ENCODE peak calls at places on chromosomes 12 and 14, in eight cellular contexts. One of them, this sample, is unnamed.

GRCh38 chr12:24714237-24714636 is 234.7 kb downstream of the BCAT1 start:
- DNase-seq in IMR-90: no peak
- DNase-seq in fibroblast of lung: no peak
- DNase-seq in astrocyte: no peak
- DNase-seq in mammary epithelial cell: no peak
- DNase-seq in HepG2: no peak
- DNase-seq in SK-N-SH: no peak
- DNase-seq in endodermal cell: no peak
- DNase-seq in this sample: no peak

GRCh38 chr12:121288158-121288848 is 8.2 kb downstream of the CAMKK2 start:
- DNase-seq in IMR-90: no peak
- DNase-seq in fibroblast of lung: no peak
- DNase-seq in astrocyte: no peak
- DNase-seq in mammary epithelial cell: no peak
- DNase-seq in HepG2: no peak
- DNase-seq in SK-N-SH: no peak
- DNase-seq in endodermal cell: peak
- DNase-seq in this sample: peak

GRCh38 chr12:92608418-92609091 is 94.2 kb upstream of the PLEKHG7 start:
- DNase-seq in IMR-90: peak
- DNase-seq in fibroblast of lung: peak
- DNase-seq in astrocyte: peak
- DNase-seq in mammary epithelial cell: peak
- DNase-seq in HepG2: peak
- DNase-seq in SK-N-SH: peak
- DNase-seq in endodermal cell: no peak
- DNase-seq in this sample: no peak

GRCh38 chr12:111673503-111673902 is 12.3 kb downstream of the BRAP start:
- DNase-seq in IMR-90: peak
- DNase-seq in fibroblast of lung: no peak
- DNase-seq in astrocyte: no peak
- DNase-seq in mammary epithelial cell: no peak
- DNase-seq in HepG2: peak
- DNase-seq in SK-N-SH: peak
- DNase-seq in endodermal cell: no peak
- DNase-seq in this sample: no peak

GRCh38 chr12:18998343-18999270 is 130.9 kb upstream of the PLEKHA5 start:
- DNase-seq in IMR-90: peak
- DNase-seq in fibroblast of lung: peak
- DNase-seq in astrocyte: peak
- DNase-seq in mammary epithelial cell: peak
- DNase-seq in HepG2: no peak
- DNase-seq in SK-N-SH: peak
- DNase-seq in endodermal cell: no peak
- DNase-seq in this sample: no peak

GRCh38 chr12:4106617-4107016 is 166.9 kb upstream of the CCND2 start:
- DNase-seq in IMR-90: no peak
- DNase-seq in fibroblast of lung: no peak
- DNase-seq in astrocyte: no peak
- DNase-seq in mammary epithelial cell: no peak
- DNase-seq in HepG2: no peak
- DNase-seq in SK-N-SH: no peak
- DNase-seq in endodermal cell: no peak
- DNase-seq in this sample: no peak

GRCh38 chr12:14187966-14188365 is 177.5 kb upstream of the ATF7IP start:
- DNase-seq in IMR-90: no peak
- DNase-seq in fibroblast of lung: no peak
- DNase-seq in astrocyte: no peak
- DNase-seq in mammary epithelial cell: no peak
- DNase-seq in HepG2: no peak
- DNase-seq in SK-N-SH: no peak
- DNase-seq in endodermal cell: no peak
- DNase-seq in this sample: no peak

GRCh38 chr14:103115845-103116572 is 7.3 kb upstream of the TNFAIP2 start:
- DNase-seq in IMR-90: peak
- DNase-seq in fibroblast of lung: peak
- DNase-seq in astrocyte: peak
- DNase-seq in mammary epithelial cell: peak
- DNase-seq in HepG2: no peak
- DNase-seq in SK-N-SH: no peak
- DNase-seq in endodermal cell: no peak
- DNase-seq in this sample: no peak

GRCh38 chr12:18942669-18943068 is 186.9 kb upstream of the PLEKHA5 start:
- DNase-seq in IMR-90: no peak
- DNase-seq in fibroblast of lung: no peak
- DNase-seq in astrocyte: no peak
- DNase-seq in mammary epithelial cell: no peak
- DNase-seq in HepG2: no peak
- DNase-seq in SK-N-SH: no peak
- DNase-seq in endodermal cell: no peak
- DNase-seq in this sample: no peak

GRCh38 chr12:34397591-34398365 is 375.5 kb downstream of the ALG10 start:
- DNase-seq in IMR-90: no peak
- DNase-seq in fibroblast of lung: no peak
- DNase-seq in astrocyte: no peak
- DNase-seq in mammary epithelial cell: no peak
- DNase-seq in HepG2: no peak
- DNase-seq in SK-N-SH: peak
- DNase-seq in endodermal cell: peak
- DNase-seq in this sample: peak

GRCh38 chr14:32472512-32473472 is 143.7 kb downstream of the AKAP6 start:
- DNase-seq in IMR-90: peak
- DNase-seq in fibroblast of lung: peak
- DNase-seq in astrocyte: peak
- DNase-seq in mammary epithelial cell: peak
- DNase-seq in HepG2: peak
- DNase-seq in SK-N-SH: no peak
- DNase-seq in endodermal cell: peak
- DNase-seq in this sample: no peak

GRCh38 chr12:7787574-7788315 is 1.5 kb upstream of the NANOG start:
- DNase-seq in IMR-90: no peak
- DNase-seq in fibroblast of lung: no peak
- DNase-seq in astrocyte: no peak
- DNase-seq in mammary epithelial cell: no peak
- DNase-seq in HepG2: peak
- DNase-seq in SK-N-SH: no peak
- DNase-seq in endodermal cell: peak
- DNase-seq in this sample: no peak

GRCh38 chr12:45655186-45655585 is 74.3 kb upstream of the ARID2 start:
- DNase-seq in IMR-90: peak
- DNase-seq in fibroblast of lung: peak
- DNase-seq in astrocyte: no peak
- DNase-seq in mammary epithelial cell: peak
- DNase-seq in HepG2: peak
- DNase-seq in SK-N-SH: peak
- DNase-seq in endodermal cell: no peak
- DNase-seq in this sample: no peak

GRCh38 chr14:71165121-71165574 is 257.9 kb downstream of the PCNX1 start:
- DNase-seq in IMR-90: peak
- DNase-seq in fibroblast of lung: peak
- DNase-seq in astrocyte: peak
- DNase-seq in mammary epithelial cell: peak
- DNase-seq in HepG2: no peak
- DNase-seq in SK-N-SH: no peak
- DNase-seq in endodermal cell: no peak
- DNase-seq in this sample: no peak

GRCh38 chr12:107645630-107646333 is 39.8 kb upstream of the PWP1 start:
- DNase-seq in IMR-90: no peak
- DNase-seq in fibroblast of lung: peak
- DNase-seq in astrocyte: no peak
- DNase-seq in mammary epithelial cell: no peak
- DNase-seq in HepG2: no peak
- DNase-seq in SK-N-SH: peak
- DNase-seq in endodermal cell: peak
- DNase-seq in this sample: no peak

GRCh38 chr12:52903855-52904508 is 894 bp downstream of the KRT8 start:
- DNase-seq in IMR-90: no peak
- DNase-seq in fibroblast of lung: peak
- DNase-seq in astrocyte: peak
- DNase-seq in mammary epithelial cell: peak
- DNase-seq in HepG2: peak
- DNase-seq in SK-N-SH: peak
- DNase-seq in endodermal cell: peak
- DNase-seq in this sample: peak

GRCh38 chr12:71686658-71687025 is 760 bp downstream of the TMEM19 start:
- DNase-seq in IMR-90: peak
- DNase-seq in fibroblast of lung: no peak
- DNase-seq in astrocyte: no peak
- DNase-seq in mammary epithelial cell: peak
- DNase-seq in HepG2: no peak
- DNase-seq in SK-N-SH: no peak
- DNase-seq in endodermal cell: no peak
- DNase-seq in this sample: no peak

GRCh38 chr14:103576371-103577024 is 13.7 kb downstream of the COA8 start:
- DNase-seq in IMR-90: peak
- DNase-seq in fibroblast of lung: peak
- DNase-seq in astrocyte: peak
- DNase-seq in mammary epithelial cell: peak
- DNase-seq in HepG2: no peak
- DNase-seq in SK-N-SH: peak
- DNase-seq in endodermal cell: peak
- DNase-seq in this sample: peak

GRCh38 chr14:27040552-27040951 is 442.7 kb upstream of the NOVA1 start:
- DNase-seq in IMR-90: no peak
- DNase-seq in fibroblast of lung: peak
- DNase-seq in astrocyte: peak
- DNase-seq in mammary epithelial cell: no peak
- DNase-seq in HepG2: no peak
- DNase-seq in SK-N-SH: no peak
- DNase-seq in endodermal cell: no peak
- DNase-seq in this sample: no peak

GRCh38 chr12:83349907-83350611 is 663.4 kb downstream of the TMTC2 start:
- DNase-seq in IMR-90: no peak
- DNase-seq in fibroblast of lung: no peak
- DNase-seq in astrocyte: no peak
- DNase-seq in mammary epithelial cell: no peak
- DNase-seq in HepG2: no peak
- DNase-seq in SK-N-SH: no peak
- DNase-seq in endodermal cell: no peak
- DNase-seq in this sample: no peak

GRCh38 chr12:127984386-127985055 is 282.4 kb upstream of the TMEM132C start:
- DNase-seq in IMR-90: no peak
- DNase-seq in fibroblast of lung: peak
- DNase-seq in astrocyte: peak
- DNase-seq in mammary epithelial cell: no peak
- DNase-seq in HepG2: no peak
- DNase-seq in SK-N-SH: no peak
- DNase-seq in endodermal cell: no peak
- DNase-seq in this sample: no peak
- H3K27ac ChIP-seq in IMR-90: no peak
- H3K27ac ChIP-seq in fibroblast of lung: no peak
- H3K27ac ChIP-seq in astrocyte: peak
- H3K27ac ChIP-seq in mammary epithelial cell: no peak
- H3K27ac ChIP-seq in HepG2: no peak
- H3K27ac ChIP-seq in SK-N-SH: no peak
- H3K27ac ChIP-seq in endodermal cell: no peak
- H3K27ac ChIP-seq in this sample: no peak

DNA sequence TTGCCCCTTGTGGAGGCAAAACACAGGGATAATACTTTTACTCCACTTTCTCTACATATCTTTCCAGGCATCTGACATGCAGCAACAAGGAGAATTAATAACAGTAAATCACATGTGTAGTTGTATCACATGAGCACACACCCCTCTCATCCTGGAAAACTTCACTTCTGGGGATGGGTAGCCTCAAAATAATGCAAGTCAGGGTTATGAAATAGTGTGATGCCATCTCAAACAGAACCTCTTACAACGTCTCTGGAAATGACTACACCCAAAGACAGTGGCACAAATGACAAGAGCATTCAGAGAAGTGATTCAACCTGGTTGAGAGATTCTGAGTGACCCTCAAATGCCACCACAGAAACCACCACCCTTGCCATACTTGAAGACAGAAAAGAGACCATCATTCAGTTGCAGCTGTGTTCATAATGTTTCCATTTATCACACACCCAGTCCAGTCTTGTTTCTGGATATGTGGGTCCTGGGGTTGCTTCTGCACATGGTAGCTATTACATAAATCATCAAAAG is 2.8 kb downstream of the DIO2 start:
- DNase-seq in IMR-90: no peak
- DNase-seq in fibroblast of lung: peak
- DNase-seq in astrocyte: peak
- DNase-seq in mammary epithelial cell: no peak
- DNase-seq in HepG2: no peak
- DNase-seq in SK-N-SH: no peak
- DNase-seq in endodermal cell: no peak
- DNase-seq in this sample: no peak
- H3K4me3 ChIP-seq in IMR-90: no peak
- H3K4me3 ChIP-seq in fibroblast of lung: no peak
- H3K4me3 ChIP-seq in astrocyte: no peak
- H3K4me3 ChIP-seq in mammary epithelial cell: no peak
- H3K4me3 ChIP-seq in HepG2: no peak
- H3K4me3 ChIP-seq in SK-N-SH: no peak
- H3K4me3 ChIP-seq in endodermal cell: no peak
- H3K4me3 ChIP-seq in this sample: no peak

GRCh38 chr12:9118161-9118560 is 2.4 kb upstream of the A2M start:
- DNase-seq in IMR-90: no peak
- DNase-seq in fibroblast of lung: no peak
- DNase-seq in astrocyte: no peak
- DNase-seq in mammary epithelial cell: peak
- DNase-seq in HepG2: no peak
- DNase-seq in SK-N-SH: no peak
- DNase-seq in endodermal cell: no peak
- DNase-seq in this sample: no peak

GRCh38 chr12:9113987-9114309 is 1.8 kb downstream of the A2M start:
- DNase-seq in IMR-90: no peak
- DNase-seq in fibroblast of lung: no peak
- DNase-seq in astrocyte: no peak
- DNase-seq in mammary epithelial cell: no peak
- DNase-seq in HepG2: peak
- DNase-seq in SK-N-SH: no peak
- DNase-seq in endodermal cell: no peak
- DNase-seq in this sample: no peak

GRCh38 chr12:9114946-9115345 is 773 bp downstream of the A2M start:
- DNase-seq in IMR-90: no peak
- DNase-seq in fibroblast of lung: no peak
- DNase-seq in astrocyte: no peak
- DNase-seq in mammary epithelial cell: peak
- DNase-seq in HepG2: peak
- DNase-seq in SK-N-SH: no peak
- DNase-seq in endodermal cell: no peak
- DNase-seq in this sample: no peak

GRCh38 chr12:9113296-9113986 is 2.3 kb downstream of the A2M start:
- DNase-seq in IMR-90: no peak
- DNase-seq in fibroblast of lung: no peak
- DNase-seq in astrocyte: no peak
- DNase-seq in mammary epithelial cell: no peak
- DNase-seq in HepG2: no peak
- DNase-seq in SK-N-SH: no peak
- DNase-seq in endodermal cell: no peak
- DNase-seq in this sample: no peak

GRCh38 chr12:9115731-9116689 is at the start of gene A2M:
- DNase-seq in IMR-90: no peak
- DNase-seq in fibroblast of lung: peak
- DNase-seq in astrocyte: peak
- DNase-seq in mammary epithelial cell: no peak
- DNase-seq in HepG2: peak
- DNase-seq in SK-N-SH: no peak
- DNase-seq in endodermal cell: no peak
- DNase-seq in this sample: no peak
- H3K9ac ChIP-seq in IMR-90: peak
- H3K9ac ChIP-seq in fibroblast of lung: no peak
- H3K9ac ChIP-seq in astrocyte: no peak
- H3K9ac ChIP-seq in mammary epithelial cell: no peak
- H3K9ac ChIP-seq in HepG2: peak
- H3K9ac ChIP-seq in SK-N-SH: no peak
- H3K9ac ChIP-seq in endodermal cell: no peak
- H3K9ac ChIP-seq in this sample: peak

GRCh38 chr12:124183172-124183571 is 111.7 kb upstream of the RFLNA start:
- DNase-seq in IMR-90: no peak
- DNase-seq in fibroblast of lung: no peak
- DNase-seq in astrocyte: no peak
- DNase-seq in mammary epithelial cell: no peak
- DNase-seq in HepG2: no peak
- DNase-seq in SK-N-SH: no peak
- DNase-seq in endodermal cell: no peak
- DNase-seq in this sample: no peak
- H3K27ac ChIP-seq in IMR-90: no peak
- H3K27ac ChIP-seq in fibroblast of lung: no peak
- H3K27ac ChIP-seq in astrocyte: no peak
- H3K27ac ChIP-seq in mammary epithelial cell: no peak
- H3K27ac ChIP-seq in HepG2: no peak
- H3K27ac ChIP-seq in SK-N-SH: no peak
- H3K27ac ChIP-seq in endodermal cell: no peak
- H3K27ac ChIP-seq in this sample: no peak